ENCODE peak calls at places on chromosomes 12 and 14, in eight cellular contexts. U is H1, A is HCT116, D is HepG2, B is GM12878, H is K562, P is endothelial cell of umbilical vein, M is SK-N-SH. G is an unnamed sample. For H3K79me2, the result is how much of the 10 kb centered on the place peaks cover.

GRCh38 chr12:62135553-62136200 is 124.5 kb upstream of the USP15 start:
- DNase-seq in U (no peak), A (no peak), D (no peak), B (no peak), H (no peak), P (no peak), M (no peak), G (no peak)

GRCh38 chr12:1034243-1034642 is 43.2 kb downstream of the ERC1 start:
- DNase-seq in U (no peak), A (no peak), D (no peak), B (no peak), H (no peak), P (no peak), M (no peak), G (no peak)

GRCh38 chr12:47397664-47398281 is 308.1 kb downstream of the RPAP3 start:
- DNase-seq in U (no peak), A (peak), D (peak), B (no peak), H (peak), P (peak), M (no peak), G (peak)

GRCh38 chr14:99412122-99413061 is 68.3 kb downstream of the SETD3 start:
- DNase-seq in U (no peak), A (no peak), D (no peak), B (no peak), H (no peak), P (no peak), M (no peak), G (peak)

GRCh38 chr12:10362828-10363664 is 26.8 kb downstream of the KLRK1 start:
- DNase-seq in U (no peak), A (no peak), D (no peak), B (peak), H (peak), P (peak), M (no peak), G (peak)

GRCh38 chr12:87812711-87813110 is 216.5 kb downstream of the C12orf50 start:
- DNase-seq in U (no peak), A (no peak), D (no peak), B (no peak), H (no peak), P (no peak), M (no peak), G (no peak)

GRCh38 chr14:29805415-29806123 is 122.1 kb downstream of the PRKD1 start:
- DNase-seq in U (no peak), A (no peak), D (no peak), B (no peak), H (peak), P (peak), M (no peak), G (no peak)

GRCh38 chr14:44113769-44114730 is 393.0 kb downstream of the FSCB start:
- DNase-seq in U (no peak), A (no peak), D (no peak), B (no peak), H (no peak), P (no peak), M (no peak), G (no peak)

GRCh38 chr12:10982244-10982643 is 4.5 kb downstream of the TAS2R50 start:
- DNase-seq in U (no peak), A (no peak), D (no peak), B (peak), H (no peak), P (no peak), M (no peak), G (no peak)

GRCh38 chr14:76777721-76778120 is 16.5 kb downstream of the VASH1 start:
- DNase-seq in U (no peak), A (no peak), D (no peak), B (no peak), H (no peak), P (no peak), M (no peak), G (no peak)

DNA sequence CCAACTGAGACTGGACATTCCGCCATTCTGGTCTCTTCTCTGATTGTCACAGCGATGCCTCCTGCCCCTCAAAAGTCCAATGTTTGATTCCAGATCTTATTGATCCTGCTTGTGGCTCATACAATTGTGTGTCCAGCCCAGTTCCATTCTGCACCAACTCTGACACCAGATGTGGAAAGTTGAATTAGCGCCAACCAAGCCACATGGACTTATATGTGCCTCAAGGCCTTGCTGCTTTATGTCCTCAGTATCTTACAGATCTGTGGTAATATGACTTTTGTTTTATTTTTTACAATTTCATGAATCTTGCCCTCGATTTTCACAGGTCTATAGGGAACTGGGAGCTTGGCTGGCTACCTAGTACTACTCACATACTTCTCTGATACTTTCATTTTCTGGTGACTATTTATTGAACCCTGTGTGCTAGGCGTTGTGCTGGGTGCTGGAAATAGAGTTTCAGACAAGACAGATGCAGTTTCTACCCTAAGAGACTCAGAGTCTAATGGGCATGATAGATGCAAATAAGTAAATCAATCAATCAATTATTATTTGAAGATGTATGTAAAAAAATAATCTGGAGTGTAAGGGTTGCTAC is 472.0 kb downstream of the TMTC2 start:
- DNase-seq in U (no peak), A (no peak), D (no peak), B (no peak), H (no peak), P (no peak), M (no peak), G (no peak)
- TF ChIP-seq POLR2AphosphoS5 in U (no peak), A (no peak), D (no peak), B (no peak), H (no peak), P (no peak), M (no peak), G (no peak)

DNA sequence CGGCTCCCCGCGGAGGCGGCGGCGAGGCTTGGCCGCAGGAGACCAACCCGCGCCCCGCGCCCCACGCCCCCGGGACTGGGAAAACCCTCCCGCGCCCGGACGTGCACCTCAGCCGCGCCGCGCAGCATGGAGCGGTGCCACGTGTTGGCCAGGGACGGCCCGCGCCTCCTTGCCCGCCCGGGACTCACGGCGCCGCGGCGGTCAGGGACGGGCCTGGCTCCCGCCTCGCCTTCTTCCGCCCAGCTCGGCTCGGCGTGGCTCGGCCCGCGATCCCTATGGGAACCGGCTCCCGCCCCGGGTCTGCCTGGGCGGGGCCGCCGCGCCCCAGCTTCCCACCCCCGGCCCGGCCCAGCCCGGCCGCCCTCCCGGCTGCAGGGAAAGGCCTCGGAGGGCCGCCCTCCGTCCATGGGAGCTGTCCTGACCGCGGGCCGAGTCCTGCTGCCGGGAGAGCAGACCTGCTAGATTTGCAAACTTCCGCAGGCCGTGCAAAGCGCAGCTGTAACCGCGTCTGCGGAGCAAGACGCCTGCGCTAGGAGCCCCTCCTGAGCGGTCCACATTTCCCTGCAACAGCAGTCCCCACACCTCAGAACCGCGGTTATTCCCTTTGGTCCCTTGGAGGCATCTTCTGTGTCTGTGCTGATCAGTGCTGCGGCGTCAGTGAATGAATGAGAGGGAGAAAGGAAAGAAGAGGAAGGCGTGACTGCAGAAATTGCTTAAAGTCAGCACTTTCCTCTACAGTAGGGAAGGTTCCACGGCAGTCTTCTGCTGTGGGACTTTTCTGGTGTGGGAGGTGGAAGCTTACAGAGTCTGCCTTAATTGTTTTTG is at the start of gene CDKL1:
- DNase-seq in U (peak), A (no peak), D (peak), B (no peak), H (peak), P (peak), M (peak), G (peak)
- H2AFZ ChIP-seq in U (peak), A (peak), D (peak), B (peak), H (peak), P (peak), M (peak), G (peak)

GRCh38 chr12:124871297-124871696 is 7.6 kb upstream of the SCARB1 start:
- DNase-seq in U (no peak), A (no peak), D (no peak), B (no peak), H (no peak), P (no peak), M (no peak), G (no peak)
- H3K79me2 ChIP-seq in U (under half), A (under half), D (under half), B (under half), H (under half), P (under half), M (under half), G (under half)

GRCh38 chr12:110639336-110640178 is 25.6 kb downstream of the TCTN1 start:
- DNase-seq in U (no peak), A (no peak), D (no peak), B (no peak), H (peak), P (peak), M (no peak), G (no peak)
- TF ChIP-seq POLR2AphosphoS5 in U (no peak), A (no peak), D (no peak), B (no peak), H (no peak), P (no peak), M (no peak), G (no peak)

DNA sequence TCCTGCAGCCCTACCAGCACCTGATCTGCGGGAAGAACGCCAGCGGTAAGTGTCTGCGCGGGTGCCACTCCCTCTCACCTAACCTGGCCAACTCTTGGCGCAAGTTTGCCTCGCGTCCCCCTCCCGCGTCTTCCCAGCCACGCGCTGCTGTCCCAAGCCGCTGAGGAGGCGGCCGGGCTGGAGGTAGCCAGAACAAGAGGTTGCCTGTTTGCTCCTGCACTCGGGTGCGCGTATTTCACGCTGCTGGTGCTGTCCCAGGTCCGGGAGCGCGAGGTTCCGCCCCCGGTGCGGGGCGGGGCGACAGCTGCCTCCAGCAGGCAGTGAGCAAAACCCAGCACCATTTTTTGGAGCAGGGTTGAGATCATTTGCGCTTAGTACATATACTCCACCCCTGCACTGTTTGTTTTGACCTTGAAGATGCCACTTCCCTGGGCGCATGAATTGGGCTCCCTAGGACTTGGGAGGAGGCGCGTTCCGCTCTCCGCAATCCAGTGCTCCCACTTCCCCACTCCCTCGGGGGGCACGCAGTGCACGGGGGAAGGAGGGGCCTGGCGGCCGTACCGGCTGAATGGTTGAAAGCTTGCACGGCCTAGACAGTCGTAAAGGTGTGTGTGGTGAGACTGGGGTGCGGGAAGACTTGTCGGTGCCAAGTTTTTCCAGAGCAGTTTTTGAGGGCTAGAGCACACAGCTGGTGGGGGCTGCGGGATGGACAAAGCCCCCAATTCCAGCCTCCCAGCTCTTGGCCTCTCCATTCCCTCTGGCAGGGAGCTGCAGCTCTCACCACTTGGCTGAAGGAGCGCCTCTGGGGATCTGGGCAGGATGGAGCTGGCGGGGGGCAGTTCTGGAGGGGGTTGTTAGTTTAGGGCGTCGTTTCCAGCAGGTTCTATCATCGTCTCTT is 226.9 kb upstream of the CRY1 start:
- DNase-seq in U (peak), A (no peak), D (peak), B (no peak), H (no peak), P (peak), M (peak), G (peak)
- H2AFZ ChIP-seq in U (peak), A (peak), D (no peak), B (no peak), H (no peak), P (no peak), M (no peak), G (peak)

GRCh38 chr14:53882684-53883083 is 73.9 kb downstream of the BMP4 start:
- DNase-seq in U (no peak), A (peak), D (peak), B (no peak), H (no peak), P (peak), M (no peak), G (no peak)
- H3K79me2 ChIP-seq in U (under half), A (under half), D (under half), B (under half), H (under half), P (under half), M (under half), G (under half)

GRCh38 chr12:56007148-56007891 is 10.2 kb downstream of the SUOX start:
- DNase-seq in U (peak), A (peak), D (peak), B (peak), H (peak), P (peak), M (peak), G (peak)
- TF ChIP-seq POLR2AphosphoS5 in U (peak), A (peak), D (peak), B (no peak), H (no peak), P (no peak), M (peak), G (peak)

GRCh38 chr14:90816686-90817436 is 631 bp upstream of the TTC7B start:
- DNase-seq in U (peak), A (no peak), D (no peak), B (no peak), H (no peak), P (no peak), M (no peak), G (no peak)
- H2AFZ ChIP-seq in U (peak), A (no peak), D (no peak), B (no peak), H (peak), P (peak), M (no peak), G (peak)

DNA sequence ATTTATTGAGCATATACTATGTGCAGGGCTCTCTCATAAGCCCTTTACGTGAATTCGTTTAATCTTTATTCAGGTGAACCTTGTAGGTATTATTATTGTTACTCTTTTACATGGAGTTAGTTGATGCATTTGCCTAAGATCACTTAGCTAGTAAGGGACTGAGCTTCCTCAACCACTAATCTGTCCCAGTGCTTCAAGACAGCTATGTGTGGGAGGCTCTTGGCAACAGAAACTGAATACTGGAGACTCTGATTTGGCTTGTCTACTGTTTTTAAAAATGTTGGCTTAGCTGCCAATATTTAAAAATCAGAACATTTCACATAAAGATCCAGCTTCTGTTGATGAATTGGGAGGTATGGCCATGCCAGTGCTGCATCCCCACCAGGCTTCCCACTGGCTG is 6.8 kb downstream of the KNTC1 start:
- DNase-seq in U (no peak), A (no peak), D (no peak), B (no peak), H (no peak), P (no peak), M (no peak), G (no peak)
- H3K79me2 ChIP-seq in U (under half), A (half or more), D (under half), B (under half), H (under half), P (under half), M (under half), G (under half)

DNA sequence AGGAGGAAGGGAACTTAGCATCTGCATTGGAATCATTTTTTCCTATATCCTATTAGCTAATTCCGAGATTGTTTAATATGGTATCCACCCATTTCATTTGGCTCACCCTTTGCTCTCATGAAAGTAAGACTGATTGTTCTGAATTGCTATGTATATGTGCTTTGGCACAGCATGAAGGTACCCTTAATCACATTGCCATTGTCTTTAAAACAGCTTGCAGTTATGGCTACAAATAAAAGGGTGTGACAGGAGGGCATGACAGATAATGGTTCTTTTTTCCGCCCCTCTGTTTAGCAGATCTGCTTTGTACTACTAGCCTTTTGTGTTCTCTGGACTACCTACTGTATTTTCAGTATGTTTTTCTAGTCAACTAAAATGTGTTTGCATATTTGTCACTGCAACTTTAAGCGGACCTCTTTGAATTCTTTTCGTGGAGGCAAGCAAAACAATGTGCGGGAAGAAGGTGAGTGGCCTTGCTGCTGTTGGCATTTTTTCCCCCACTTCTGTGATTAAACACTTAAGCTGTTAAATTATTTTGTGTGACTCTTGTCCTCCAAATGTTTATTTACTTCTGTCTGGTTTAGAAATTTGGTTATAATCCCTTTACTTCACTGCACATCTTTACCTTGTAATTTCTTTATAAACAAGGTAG is 35.8 kb downstream of the FBXO34 start:
- DNase-seq in U (no peak), A (no peak), D (no peak), B (no peak), H (no peak), P (peak), M (no peak), G (peak)
- TF ChIP-seq POLR2AphosphoS5 in U (no peak), A (no peak), D (no peak), B (no peak), H (no peak), P (no peak), M (no peak), G (no peak)